ENCODE peak calls at places on chromosomes 12 and 14, in eight cellular contexts. X, C, L, O, G, D, E and M are unnamed samples.

GRCh38 chr12:55818140-55818728 is 393 bp downstream of the ORMDL2 start:
- DNase-seq in X (no peak), O (no peak), E (no peak), C (no peak), L (no peak), G (no peak), D (no peak), M (no peak)

GRCh38 chr12:106841471-106842302 is 67.2 kb downstream of the RIC8B start:
- DNase-seq in D (peak; percentile 50), X (peak; percentile 23), O (peak; percentile 22), L (peak; percentile 45), E (no peak), C (peak; percentile 54), G (no peak), M (peak; percentile 66)

GRCh38 chr14:90060312-90060964 is 1.4 kb upstream of the KCNK13 start:
- DNase-seq in L (peak; percentile 51), X (peak; percentile 29), E (peak; percentile 52), O (peak; percentile 24), G (no peak), D (peak; percentile 48), C (peak; percentile 49), M (no peak)

GRCh38 chr12:12469386-12469785 is 93.3 kb downstream of the DUSP16 start:
- DNase-seq in D (no peak), L (no peak), O (no peak), C (no peak), G (no peak), X (no peak), E (no peak), M (no peak)

GRCh38 chr12:106892075-106892474 is 63.6 kb upstream of the TMEM263 start:
- DNase-seq in D (no peak), G (no peak), E (no peak), L (no peak), O (no peak), X (no peak), C (no peak), M (no peak)

GRCh38 chr14:61140872-61141271 is 140.3 kb downstream of the TMEM30B start:
- DNase-seq in E (no peak), O (no peak), X (no peak), D (no peak), L (peak; percentile 96), C (no peak), G (no peak), M (no peak)

GRCh38 chr12:44509471-44509870 is 366.6 kb downstream of the NELL2 start:
- DNase-seq in D (no peak), X (no peak), C (no peak), G (no peak), O (no peak), L (no peak), E (no peak), M (no peak)

GRCh38 chr12:53067993-53068770 is 11.0 kb downstream of the SPRYD3 start:
- DNase-seq in L (no peak), O (no peak), E (no peak), C (peak; percentile 36), D (no peak), G (no peak), X (no peak), M (no peak)

GRCh38 chr12:18103624-18104023 is 13.6 kb upstream of the RERGL start:
- DNase-seq in E (no peak), L (no peak), C (no peak), G (no peak), X (no peak), D (no peak), O (no peak), M (no peak)

GRCh38 chr12:32776258-32776657 is 20.6 kb upstream of the YARS2 start:
- DNase-seq in G (no peak), D (no peak), O (no peak), X (no peak), E (no peak), C (no peak), L (no peak), M (no peak)

GRCh38 chr12:131904346-131904745 is 9.9 kb downstream of the ULK1 start:
- DNase-seq in D (no peak), O (no peak), C (no peak), G (peak; percentile 56), X (no peak), E (no peak), L (no peak), M (no peak)

GRCh38 chr14:64293976-64294671 is at the start of gene ESR2:
- DNase-seq in X (peak; percentile 22), G (no peak), E (no peak), L (peak; percentile 36), O (peak; percentile 23), D (peak; percentile 15), C (peak; percentile 75), M (peak; percentile 68)

GRCh38 chr14:103788086-103788485 is 59.3 kb downstream of the PPP1R13B start:
- DNase-seq in E (no peak), X (no peak), L (no peak), D (no peak), O (no peak), C (no peak), G (no peak), M (no peak)

GRCh38 chr14:73732006-73732405 is 17.8 kb upstream of the PNMA1 start:
- DNase-seq in L (no peak), D (no peak), X (no peak), C (peak; percentile 25), O (no peak), G (no peak), E (peak; percentile 7), M (peak; percentile 7)

GRCh38 chr14:95679148-95679547 is 7.1 kb upstream of the TCL1B start:
- DNase-seq in C (no peak), O (no peak), X (no peak), L (no peak), G (no peak), E (no peak), D (no peak), M (peak; percentile 22)

GRCh38 chr12:3250576-3250975 is 173.4 kb downstream of the TSPAN9 start:
- DNase-seq in C (no peak), X (no peak), D (no peak), L (no peak), O (peak; percentile 80), G (no peak), E (peak; percentile 64), M (no peak)

GRCh38 chr12:123933214-123933613 is 39.4 kb downstream of the CCDC92 start:
- DNase-seq in L (no peak), C (no peak), D (no peak), O (no peak), G (no peak), X (no peak), E (no peak), M (no peak)

GRCh38 chr12:123928897-123929296 is 43.7 kb downstream of the CCDC92 start:
- DNase-seq in L (no peak), O (no peak), X (no peak), E (no peak), D (no peak), G (no peak), C (no peak), M (no peak)

GRCh38 chr12:123934016-123934620 is 38.5 kb downstream of the CCDC92 start:
- DNase-seq in D (no peak), O (no peak), C (no peak), L (no peak), X (no peak), E (no peak), G (no peak), M (no peak)

GRCh38 chr12:123929869-123930583 is 42.6 kb downstream of the CCDC92 start:
- DNase-seq in G (no peak), X (no peak), D (no peak), O (no peak), L (no peak), E (no peak), C (no peak), M (no peak)

GRCh38 chr12:123931686-123932321 is 40.8 kb downstream of the CCDC92 start:
- DNase-seq in E (no peak), C (peak; percentile 56), D (no peak), X (no peak), G (no peak), O (no peak), L (no peak), M (no peak)
- TF ChIP-seq CTCF in E (no peak), C (no peak), D (no peak), X (no peak), G (no peak), O (no peak), L (no peak), M (no peak)

GRCh38 chr14:59238242-59238641 is 49.8 kb downstream of the DAAM1 start:
- DNase-seq in E (no peak), D (no peak), O (no peak), L (no peak), C (no peak), G (no peak), X (no peak), M (no peak)

GRCh38 chr14:59239030-59239429 is 50.6 kb downstream of the DAAM1 start:
- DNase-seq in D (no peak), O (no peak), C (no peak), G (no peak), L (no peak), X (no peak), E (no peak), M (no peak)

GRCh38 chr14:59240356-59240755 is 51.9 kb downstream of the DAAM1 start:
- DNase-seq in L (no peak), X (no peak), G (no peak), D (no peak), O (no peak), C (no peak), E (no peak), M (no peak)

GRCh38 chr14:59236195-59236594 is 47.7 kb downstream of the DAAM1 start:
- DNase-seq in O (no peak), X (no peak), L (no peak), D (no peak), C (no peak), E (no peak), G (no peak), M (no peak)
- H3K27ac ChIP-seq in O (peak overlapping the region; percentile 23), X (no peak overlapping the region), L (no peak overlapping the region), D (no peak overlapping the region), C (no peak overlapping the region), E (no peak overlapping the region), G (no peak overlapping the region), M (no peak overlapping the region)

GRCh38 chr12:108980831-108981618 is 39.8 kb downstream of the SVOP start:
- DNase-seq in X (no peak), O (peak; percentile 67), C (no peak), D (no peak), G (no peak), E (no peak), L (peak; percentile 32), M (no peak)
- TF ChIP-seq POLR2A in X (no peak), O (no peak), C (no peak), D (no peak), G (no peak), E (no peak), L (no peak), M (no peak)

DNA sequence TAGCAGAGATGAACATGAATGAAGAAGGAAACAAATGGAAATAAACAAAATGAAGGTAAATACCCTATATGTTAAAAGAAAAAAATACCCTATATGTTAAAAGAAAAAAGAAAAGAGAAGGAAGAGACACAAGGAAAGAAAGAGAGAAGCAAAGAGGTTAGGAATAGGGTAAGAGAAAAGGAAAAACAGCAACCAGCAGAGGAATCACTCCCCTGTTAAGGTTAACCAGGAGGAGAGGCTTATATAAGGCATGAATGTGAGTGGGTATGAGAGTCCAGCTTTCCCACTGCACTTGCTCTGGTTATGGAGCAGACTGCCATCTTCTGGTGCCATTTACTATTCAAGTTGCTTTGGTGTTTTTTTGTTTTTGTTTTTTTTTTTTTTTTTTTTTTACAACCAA is 3.1 kb downstream of the PPP1R3E start:
- DNase-seq in O (no peak), D (peak; percentile 35), E (no peak), L (peak; percentile 70), X (no peak), C (peak; percentile 62), G (no peak), M (peak; percentile 67)
- TF ChIP-seq CTCF in O (peak; percentile 31), D (peak; percentile 56), E (no peak), L (peak; percentile 53), X (no peak), C (no peak), G (no peak), M (no peak)